ENCODE peak calls at places on chromosomes 5 and 9, in eight cellular contexts. W is M059J; H is foreskin fibroblast; V is cerebellar cortex; S is activated B cell treated with CpG ODN at 0.5 μM for 24 hours; L is NCI-H345; Q is anterior cingulate cortex; N is stimulated activated naive CD8-positive, alpha-beta T cell treated with anti-CD3 and anti-CD28 coated beads, Interleukin-15, Interleukin-2, amounts not matched to agents 100 U/mL and 50 U/mL, for 24 hours. G is an unnamed sample.

GRCh38 chr5:147382776-147383175 is 127.1 kb downstream of the DPYSL3 start:
- DNase-seq in W (no peak), H (no peak), V (peak), S (no peak), L (no peak), Q (no peak), N (no peak), G (peak)

GRCh38 chr5:141691286-141691866 is 9.3 kb upstream of the ARAP3 start:
- DNase-seq in W (no peak), H (no peak), V (no peak), S (no peak), L (no peak), Q (no peak), N (no peak), G (no peak)

GRCh38 chr9:108991479-108991878 is 21.8 kb downstream of the CTNNAL1 start:
- DNase-seq in W (peak), H (no peak), V (no peak), S (no peak), L (no peak), Q (no peak), N (no peak), G (peak)

GRCh38 chr5:2894347-2895135 is 143.1 kb upstream of the IRX2 start:
- DNase-seq in W (no peak), H (no peak), V (no peak), S (no peak), L (no peak), Q (no peak), N (no peak), G (no peak)

GRCh38 chr5:143016777-143017374 is 246.7 kb downstream of the ARHGAP26 start:
- DNase-seq in W (peak), H (peak), V (no peak), S (no peak), L (peak), Q (no peak), N (peak), G (no peak)

GRCh38 chr9:74497750-74498615 is 848 bp downstream of the RORB start:
- DNase-seq in W (peak), H (peak), V (no peak), S (peak), L (no peak), Q (no peak), N (peak), G (peak)

GRCh38 chr5:169294621-169295020 is 6.3 kb downstream of the SLIT3 start:
- DNase-seq in W (no peak), H (no peak), V (no peak), S (no peak), L (no peak), Q (no peak), N (no peak), G (no peak)

GRCh38 chr5:43780586-43780985 is 177.6 kb downstream of the NNT start:
- DNase-seq in W (peak), H (peak), V (no peak), S (no peak), L (no peak), Q (no peak), N (no peak), G (peak)

GRCh38 chr5:141716009-141716408 is 34.0 kb upstream of the ARAP3 start:
- DNase-seq in W (peak), H (no peak), V (no peak), S (no peak), L (no peak), Q (no peak), N (no peak), G (no peak)